ENCODE peak calls at places on chromosomes 7 and 10, in ten cellular contexts. C is HepG2, T is upper lobe of left lung, R is breast epithelium, M is SK-N-SH, V is sigmoid colon, F is suprapubic skin, B is stomach, S is endothelial cell of umbilical vein, L is HCT116. Q is an unnamed sample.

GRCh38 chr7:82701941-82702340 is 258.4 kb upstream of the CACNA2D1 start:
- DNase-seq in F (no peak), L (no peak), V (no peak), B (no peak), T (no peak), M (no peak), C (no peak), S (no peak), R (no peak), Q (no peak)

GRCh38 chr10:78194539-78195402 is 161.1 kb downstream of the RPS24 start:
- DNase-seq in R (no peak), T (no peak), L (no peak), F (no peak), B (no peak), C (no peak), M (peak; percentile 84), V (no peak), S (no peak), Q (no peak)

GRCh38 chr7:112449353-112449752 is 907 bp upstream of the IFRD1 start:
- DNase-seq in V (no peak), L (peak; percentile 59), T (no peak), R (no peak), M (no peak), S (peak; percentile 36), F (no peak), C (peak; percentile 60), B (peak; percentile 37), Q (peak; percentile 62)

GRCh38 chr10:119853584-119853983 is 19.1 kb downstream of the MCMBP start:
- DNase-seq in V (no peak), S (no peak), T (no peak), L (no peak), F (no peak), M (no peak), C (no peak), B (no peak), R (no peak), Q (no peak)

GRCh38 chr10:3835770-3836169 is 50.8 kb upstream of the KLF6 start:
- DNase-seq in M (peak; percentile 37), S (peak; percentile 81), B (no peak), R (no peak), C (no peak), V (no peak), T (no peak), F (no peak), L (no peak), Q (no peak)

GRCh38 chr7:10934292-10934691 is 39.4 kb upstream of the PHF14 start:
- DNase-seq in T (no peak), B (no peak), L (no peak), C (no peak), M (no peak), R (no peak), S (no peak), F (no peak), V (no peak), Q (no peak)

GRCh38 chr10:103652599-103653281 is 159.2 kb downstream of the NEURL1 start:
- DNase-seq in V (no peak), T (no peak), S (no peak), C (peak; percentile 40), R (no peak), M (no peak), F (no peak), B (no peak), L (no peak), Q (no peak)

GRCh38 chr7:2330506-2330905 is 16.3 kb upstream of the SNX8 start:
- DNase-seq in S (no peak), R (no peak), F (no peak), B (no peak), L (no peak), C (no peak), V (no peak), T (no peak), M (no peak), Q (no peak)

GRCh38 chr10:27252267-27253000 is 11.8 kb upstream of the ACBD5 start:
- DNase-seq in B (peak; percentile 79), L (no peak), T (peak; percentile 97), V (no peak), F (no peak), M (no peak), S (peak; percentile 65), C (no peak), R (peak; percentile 38), Q (no peak)

GRCh38 chr7:123821320-123821719 is 23.6 kb upstream of the HYAL4 start:
- DNase-seq in F (no peak), L (no peak), B (no peak), C (no peak), M (no peak), T (no peak), R (no peak), V (no peak), S (no peak), Q (no peak)

GRCh38 chr10:31154996-31155395 is 123.3 kb upstream of the ZNF438 start:
- DNase-seq in T (no peak), C (no peak), L (no peak), R (no peak), M (no peak), S (no peak), V (no peak), F (no peak), B (no peak), Q (no peak)

GRCh38 chr7:37028909-37029440 is 304.7 kb upstream of the AOAH start:
- DNase-seq in S (no peak), T (no peak), B (no peak), M (no peak), R (no peak), V (no peak), C (no peak), L (peak; percentile 24), F (no peak), Q (no peak)

GRCh38 chr7:148107741-148108140 is 482.8 kb upstream of the C7orf33 start:
- DNase-seq in S (no peak), C (no peak), F (no peak), V (no peak), T (no peak), R (no peak), L (no peak), M (no peak), B (no peak), Q (no peak)

GRCh38 chr10:82171899-82172298 is 296.9 kb downstream of the NRG3 start:
- DNase-seq in F (no peak), B (no peak), S (no peak), R (no peak), C (no peak), M (no peak), V (no peak), L (no peak), T (no peak), Q (no peak)
- H3K27ac ChIP-seq in F (no peak overlapping the region), B (no peak overlapping the region), S (no peak overlapping the region), R (no peak overlapping the region), C (no peak overlapping the region), M (no peak overlapping the region), V (no peak overlapping the region), L (no peak overlapping the region), T (no peak overlapping the region), Q (no peak overlapping the region)

GRCh38 chr10:131533846-131534526 is 222.5 kb upstream of the TCERG1L start:
- DNase-seq in V (no peak), L (no peak), M (no peak), T (peak; percentile 62), S (no peak), B (no peak), C (no peak), R (no peak), F (no peak), Q (no peak)
- TF ChIP-seq POLR2AphosphoS5 in V (no peak), L (no peak), M (no peak), T (no peak), S (no peak), B (no peak), C (no peak), R (no peak), F (no peak), Q (no peak)

DNA sequence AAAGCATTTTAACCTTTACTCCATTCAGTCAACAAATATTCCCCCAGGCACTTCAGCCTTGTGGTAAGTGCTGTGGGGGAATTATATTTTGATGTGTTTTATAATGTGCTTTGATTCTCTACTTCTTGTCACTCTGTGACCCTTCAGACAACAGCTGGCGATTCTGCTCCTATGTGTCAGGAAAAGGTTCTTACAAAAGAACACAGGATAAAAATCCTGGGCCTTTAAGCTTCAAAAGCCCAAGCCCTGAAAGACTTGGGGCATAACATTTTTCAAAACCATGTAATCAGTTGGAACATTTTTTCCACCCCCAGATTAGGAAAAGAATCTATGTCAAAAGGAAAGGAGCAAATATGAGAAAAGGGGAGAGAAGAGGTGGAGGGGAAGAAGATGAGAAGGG is 37.8 kb upstream of the LRRC17 start:
- DNase-seq in F (no peak), B (no peak), S (no peak), C (no peak), L (no peak), T (no peak), V (no peak), R (no peak), M (no peak), Q (no peak)
- H3K4me3 ChIP-seq in F (no peak overlapping the region), B (no peak overlapping the region), S (no peak overlapping the region), C (no peak overlapping the region), L (peak overlapping the region; percentile 15), T (no peak overlapping the region), V (no peak overlapping the region), R (no peak overlapping the region), M (no peak overlapping the region), Q (no peak overlapping the region)

GRCh38 chr7:5634107-5634950 is 147.1 kb downstream of the RNF216 start:
- DNase-seq in C (no peak), M (peak; percentile 93), L (no peak), S (peak; percentile 50), V (peak; percentile 86), R (peak; percentile 45), T (no peak), B (no peak), F (peak; percentile 90), Q (no peak)
- H3K27ac ChIP-seq in C (no peak overlapping the region), M (peak overlapping the region; percentile 99), L (no peak overlapping the region), S (no peak overlapping the region), V (peak overlapping the region; percentile 69), R (peak overlapping the region; percentile 62), T (peak overlapping the region; percentile 75), B (peak overlapping the region; percentile 76), F (peak overlapping the region; percentile 79), Q (no peak overlapping the region)

GRCh38 chr7:28478661-28479060 is 66.3 kb downstream of the CREB5 start:
- DNase-seq in R (no peak), F (no peak), S (no peak), V (no peak), L (no peak), T (no peak), B (no peak), C (no peak), M (no peak), Q (no peak)
- TF ChIP-seq POLR2AphosphoS5 in R (no peak), F (no peak), S (no peak), V (no peak), L (no peak), T (no peak), B (no peak), C (no peak), M (no peak), Q (no peak)

GRCh38 chr7:56105508-56105907 is 768 bp downstream of the CHCHD2 start:
- DNase-seq in B (no peak), T (no peak), M (no peak), V (no peak), L (peak; percentile 39), R (no peak), F (no peak), S (peak; percentile 69), C (peak; percentile 73), Q (peak; percentile 46)
- H3K4me3 ChIP-seq in B (peak overlapping the region; percentile 71), T (peak overlapping the region; percentile 81), M (peak overlapping the region; percentile 86), V (peak overlapping the region; percentile 96), L (peak overlapping the region; percentile 91), R (peak overlapping the region; percentile 89), F (peak overlapping the region; percentile 82), S (peak overlapping the region; percentile 54), C (peak overlapping the region; percentile 84), Q (peak overlapping the region; percentile 55)

Q was measured in Panc1.